ENCODE peak calls at places on chromosomes 16 and 17, in ten cellular contexts. M is OCI-M1; Y is glomerular endothelial cell; D is AG10803; Z is NCI-H748 treated with DMSO at 0.1 percent for 48 hours; H is fibroblast of the conjunctiva; N is DMS153; E is iPS DF 6.9; F is 8988T; X is activated CD4-positive, alpha-beta memory T cell treated with anti-CD3 and anti-CD28 coated beads, Interleukin-2, amount 10 ng/mL, durations not matched to agents 7 days and 5 days. B is an unnamed sample.

GRCh38 chr17:68782829-68783228 is 172.4 kb downstream of the ABCA8 start:
- DNase-seq in E (no peak), X (no peak), D (peak; percentile 100), H (no peak), F (no peak), M (no peak), Y (no peak), Z (no peak), N (no peak), B (peak; percentile 62)

GRCh38 chr16:5193877-5194276 is 96.3 kb upstream of the EEF2KMT start:
- DNase-seq in Y (no peak), Z (no peak), X (no peak), M (no peak), E (no peak), F (no peak), H (no peak), D (no peak), N (no peak), B (no peak)

GRCh38 chr16:85416267-85417109 is 196.6 kb upstream of the GSE1 start:
- DNase-seq in Z (peak; percentile 49), E (no peak), X (peak; percentile 72), F (peak; percentile 97), D (peak; percentile 31), Y (no peak), H (no peak), N (peak; percentile 63), M (peak; percentile 74), B (peak; percentile 92)

GRCh38 chr16:73060216-73060615 is 12.3 kb upstream of the ZFHX3 start:
- DNase-seq in H (no peak), F (no peak), N (no peak), Z (no peak), D (no peak), Y (no peak), M (no peak), E (no peak), X (no peak), B (no peak)

GRCh38 chr16:86427327-86427935 is 82.9 kb upstream of the FOXF1 start:
- DNase-seq in F (no peak), H (no peak), N (no peak), M (no peak), Y (no peak), E (no peak), Z (no peak), D (no peak), X (no peak), B (no peak)

GRCh38 chr17:76579281-76579680 is 6.4 kb downstream of the ST6GALNAC2 start:
- DNase-seq in F (no peak), N (no peak), D (no peak), H (no peak), E (no peak), Y (no peak), M (no peak), X (no peak), Z (no peak), B (no peak)

GRCh38 chr17:45791935-45792334 is 7.8 kb downstream of the CRHR1 start:
- DNase-seq in Z (no peak), D (no peak), E (no peak), X (no peak), Y (no peak), N (no peak), M (no peak), F (no peak), H (no peak), B (peak; percentile 19)

GRCh38 chr17:38748329-38749221 is at the start of gene PCGF2:
- DNase-seq in E (peak; percentile 91), Y (no peak), H (peak; percentile 83), N (peak; percentile 78), F (no peak), M (peak; percentile 75), X (no peak), D (peak; percentile 85), Z (peak; percentile 84), B (peak; percentile 95)

GRCh38 chr16:21083729-21084268 is 66.8 kb downstream of the DNAH3 start:
- DNase-seq in N (no peak), H (peak; percentile 32), Z (no peak), M (peak; percentile 77), F (no peak), Y (peak; percentile 37), X (peak; percentile 63), E (peak; percentile 47), D (peak; percentile 53), B (peak; percentile 91)

GRCh38 chr17:62819511-62820221 is 11.6 kb upstream of the MARCHF10 start:
- DNase-seq in H (peak; percentile 91), N (no peak), M (no peak), F (peak; percentile 42), D (peak; percentile 97), Z (no peak), X (no peak), E (no peak), Y (peak; percentile 83), B (peak; percentile 89)

GRCh38 chr16:81738831-81739496 is 40.1 kb upstream of the PLCG2 start:
- DNase-seq in E (no peak), Z (no peak), X (no peak), Y (no peak), M (peak; percentile 97), N (no peak), D (no peak), H (no peak), F (no peak), B (peak; percentile 87)

GRCh38 chr17:28370035-28370743 is at the start of gene VTN:
- DNase-seq in Y (no peak), D (no peak), M (peak; percentile 97), Z (no peak), E (no peak), X (no peak), F (no peak), N (peak; percentile 44), H (no peak), B (no peak)

GRCh38 chr17:63740464-63741181 is 976 bp downstream of the STRADA start:
- DNase-seq in X (no peak), H (no peak), E (no peak), F (no peak), M (peak; percentile 73), N (no peak), D (peak; percentile 13), Z (no peak), Y (no peak), B (no peak)

GRCh38 chr16:4081577-4082021 is 34.6 kb downstream of the ADCY9 start:
- DNase-seq in M (no peak), H (no peak), N (no peak), F (no peak), D (peak; percentile 66), Z (no peak), E (no peak), Y (no peak), X (no peak), B (no peak)

GRCh38 chr16:73047536-73048291 is at the start of gene ZFHX3:
- DNase-seq in M (no peak), Y (no peak), X (peak; percentile 18), N (peak; percentile 49), Z (no peak), H (no peak), E (no peak), D (peak; percentile 73), F (peak; percentile 53), B (peak; percentile 76)

GRCh38 chr16:81647527-81647926 is 131.6 kb upstream of the PLCG2 start:
- DNase-seq in F (peak; percentile 91), X (no peak), N (no peak), M (no peak), E (no peak), H (no peak), D (peak; percentile 47), Y (no peak), Z (no peak), B (no peak)

GRCh38 chr17:72702998-72703397 is 389.5 kb downstream of the SLC39A11 start:
- DNase-seq in Y (no peak), E (no peak), H (no peak), D (peak; percentile 37), M (no peak), Z (no peak), F (no peak), X (no peak), N (no peak), B (no peak)

GRCh38 chr17:1515640-1516402 is 591 bp downstream of the INPP5K start:
- DNase-seq in H (peak; percentile 79), X (peak; percentile 74), D (peak; percentile 89), M (peak; percentile 84), Y (peak; percentile 80), E (no peak), F (peak; percentile 59), Z (peak; percentile 51), N (peak; percentile 37), B (peak; percentile 74)

GRCh38 chr17:27797390-27798091 is 2.8 kb downstream of the NOS2 start:
- DNase-seq in E (no peak), M (no peak), Y (no peak), F (no peak), H (no peak), N (no peak), D (no peak), Z (no peak), X (no peak), B (no peak)

GRCh38 chr16:89357055-89357454 is 133.3 kb downstream of the ANKRD11 start:
- DNase-seq in D (no peak), N (no peak), H (no peak), M (no peak), Y (no peak), F (no peak), Z (no peak), X (peak; percentile 41), E (no peak), B (no peak)

GRCh38 chr17:32936894-32937500 is 9.0 kb downstream of the TMEM98 start:
- DNase-seq in E (peak; percentile 82), N (peak; percentile 7), F (peak; percentile 68), M (peak; percentile 78), Z (peak; percentile 60), H (peak; percentile 49), D (peak; percentile 72), X (peak; percentile 69), Y (peak; percentile 69), B (peak; percentile 93)

GRCh38 chr17:42670199-42670924 is 6.4 kb downstream of the PLEKHH3 start:
- DNase-seq in N (no peak), Z (no peak), M (no peak), F (no peak), D (no peak), H (no peak), E (no peak), X (peak; percentile 37), Y (no peak), B (no peak)

GRCh38 chr17:76307299-76307965 is 644 bp downstream of the QRICH2 start:
- DNase-seq in N (no peak), X (no peak), F (no peak), D (no peak), Z (no peak), M (no peak), H (no peak), Y (no peak), E (no peak), B (no peak)

GRCh38 chr16:24075929-24076716 is 180.0 kb upstream of the CACNG3 start:
- DNase-seq in E (no peak), H (no peak), N (peak; percentile 57), X (peak; percentile 26), F (no peak), Z (no peak), Y (no peak), D (no peak), M (peak; percentile 52), B (no peak)

GRCh38 chr17:42288078-42288984 is at the start of gene STAT5A:
- DNase-seq in D (peak; percentile 80), X (peak; percentile 86), Z (no peak), H (peak; percentile 68), F (no peak), Y (no peak), E (no peak), N (peak; percentile 47), M (peak; percentile 69), B (peak; percentile 91)

GRCh38 chr17:64240261-64240740 is 22.8 kb downstream of the TEX2 start:
- DNase-seq in Y (peak; percentile 29), M (peak; percentile 52), H (no peak), Z (no peak), N (no peak), F (no peak), X (no peak), D (no peak), E (no peak), B (no peak)

GRCh38 chr17:42617956-42618431 is 8.5 kb downstream of the TUBG1 start:
- DNase-seq in M (peak; percentile 44), F (no peak), H (no peak), Y (no peak), X (no peak), Z (no peak), D (no peak), N (no peak), E (no peak), B (no peak)

GRCh38 chr17:79009397-79010303 is at the start of gene CANT1:
- DNase-seq in H (peak; percentile 72), X (peak; percentile 88), Y (no peak), N (peak; percentile 24), Z (peak; percentile 21), F (peak; percentile 87), E (peak; percentile 71), M (peak; percentile 91), D (peak; percentile 84), B (peak; percentile 95)

B was measured in lower leg skin.